ENCODE peak calls at places on chromosomes 7 and 10, in nine cellular contexts. L, B, P, X, S, H, K, V and Z are unnamed samples. For H3K9me3, the result is how much of the 10 kb centered on the place peaks cover.

GRCh38 chr10:10528563-10528910 is 489.1 kb upstream of the CELF2 start:
- DNase-seq in L (no peak), B (no peak), P (no peak), X (no peak), S (no peak), H (no peak), K (no peak), V (no peak), Z (no peak)

GRCh38 chr7:93551063-93551895 is 23.2 kb downstream of the CALCR start:
- DNase-seq in L (peak), B (peak), P (no peak), X (no peak), S (peak), H (no peak), K (no peak), V (no peak), Z (no peak)

GRCh38 chr7:69211739-69212138 is 386.5 kb upstream of the AUTS2 start:
- DNase-seq in L (no peak), B (no peak), P (peak), X (no peak), S (no peak), H (no peak), K (no peak), V (no peak), Z (no peak)

GRCh38 chr10:52409928-52410327 is 95.8 kb downstream of the DKK1 start:
- DNase-seq in L (no peak), B (no peak), P (no peak), X (no peak), S (no peak), H (no peak), K (no peak), V (no peak), Z (no peak)

GRCh38 chr10:68938117-68938516 is 17.9 kb upstream of the DDX21 start:
- DNase-seq in L (no peak), B (no peak), P (no peak), X (no peak), S (no peak), H (no peak), K (no peak), V (no peak), Z (no peak)

GRCh38 chr7:74420006-74420405 is 33.7 kb upstream of the GTF2IRD1 start:
- DNase-seq in L (no peak), B (no peak), P (no peak), X (no peak), S (no peak), H (no peak), K (no peak), V (no peak), Z (no peak)

GRCh38 chr7:130904031-130904757 is 170.2 kb upstream of the KLF14 start:
- DNase-seq in L (peak), B (peak), P (no peak), X (no peak), S (peak), H (no peak), K (no peak), V (no peak), Z (no peak)

GRCh38 chr10:11009471-11010308 is 8.0 kb upstream of the CELF2 start:
- DNase-seq in L (no peak), B (no peak), P (no peak), X (no peak), S (no peak), H (no peak), K (no peak), V (no peak), Z (no peak)

GRCh38 chr10:101466016-101466912 is 112.3 kb downstream of the BTRC start:
- DNase-seq in L (no peak), B (no peak), P (no peak), X (no peak), S (no peak), H (no peak), K (no peak), V (no peak), Z (no peak)

GRCh38 chr10:70588255-70588654 is 14.3 kb downstream of the PRF1 start:
- DNase-seq in L (no peak), B (no peak), P (peak), X (no peak), S (no peak), H (peak), K (no peak), V (no peak), Z (no peak)

GRCh38 chr10:69356187-69356586 is 60.5 kb downstream of the TACR2 start:
- DNase-seq in L (no peak), B (no peak), P (no peak), X (no peak), S (no peak), H (no peak), K (no peak), V (no peak), Z (no peak)

GRCh38 chr10:121862624-121863023 is 65.2 kb downstream of the ATE1 start:
- DNase-seq in L (no peak), B (no peak), P (no peak), X (no peak), S (no peak), H (no peak), K (no peak), V (no peak), Z (no peak)

GRCh38 chr10:87775766-87776165 is 42.3 kb downstream of the ATAD1 start:
- DNase-seq in L (no peak), B (no peak), P (no peak), X (no peak), S (no peak), H (no peak), K (no peak), V (no peak), Z (no peak)

GRCh38 chr10:89207801-89208551 is 859 bp upstream of the CH25H start:
- DNase-seq in L (peak), B (no peak), P (peak), X (peak), S (peak), H (peak), K (peak), V (peak), Z (peak)

GRCh38 chr7:152674860-152675760 is 831 bp downstream of the XRCC2 start:
- DNase-seq in L (peak), B (peak), P (no peak), X (no peak), S (no peak), H (no peak), K (no peak), V (no peak), Z (no peak)

GRCh38 chr10:106271237-106271636 is 893.3 kb downstream of the SORCS1 start:
- DNase-seq in L (no peak), B (no peak), P (no peak), X (no peak), S (no peak), H (no peak), K (no peak), V (no peak), Z (no peak)

GRCh38 chr10:11073410-11073809 is 55.7 kb downstream of the CELF2 start:
- DNase-seq in L (no peak), B (no peak), P (no peak), X (no peak), S (no peak), H (no peak), K (no peak), V (no peak), Z (no peak)

GRCh38 chr10:34522542-34522941 is 292.6 kb downstream of the PARD3 start:
- DNase-seq in L (no peak), B (no peak), P (no peak), X (no peak), S (peak), H (no peak), K (no peak), V (no peak), Z (no peak)

DNA sequence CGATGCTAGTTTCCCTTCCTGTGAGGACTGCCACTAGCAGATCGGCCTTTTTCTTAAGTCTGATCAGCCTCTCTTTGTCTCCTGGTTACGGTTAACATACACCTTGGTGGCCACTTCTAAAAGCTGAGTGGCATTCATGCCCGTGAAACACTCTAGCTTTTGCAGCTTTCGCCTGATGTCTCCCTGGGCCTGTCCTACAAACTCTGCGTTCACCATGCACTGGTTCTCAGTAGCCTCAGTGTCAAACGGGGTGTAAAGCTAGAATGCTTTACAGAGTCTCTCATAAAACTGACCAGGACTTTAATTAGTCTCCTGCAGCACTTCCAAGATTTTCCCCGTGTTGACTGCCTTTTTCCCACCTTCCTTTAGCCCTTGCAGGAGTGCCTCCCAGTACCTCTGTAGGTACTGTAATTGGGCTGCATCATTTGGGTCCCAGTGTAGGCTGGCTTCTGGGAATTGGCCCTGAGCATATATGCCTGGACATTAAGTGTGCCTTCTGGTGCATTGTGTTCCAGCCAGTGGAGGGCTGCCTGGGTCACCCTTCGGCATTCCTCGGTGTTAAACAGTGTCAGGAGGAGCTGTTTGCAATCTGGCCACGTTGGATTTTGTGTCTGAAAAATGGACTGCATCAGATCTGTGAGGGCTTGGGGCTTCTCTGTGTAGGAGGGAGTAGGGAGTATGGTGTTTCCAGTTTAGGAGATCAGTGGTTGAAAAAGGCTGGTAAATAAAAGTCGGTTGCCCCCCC is 6.5 kb upstream of the ZNF117 start:
- DNase-seq in L (no peak), B (no peak), P (no peak), X (no peak), S (no peak), H (no peak), K (no peak), V (no peak), Z (no peak)
- H3K9me3 ChIP-seq in L (half or more), B (under half), P (under half), X (under half), S (under half), H (under half), K (half or more), V (under half), Z (under half)

DNA sequence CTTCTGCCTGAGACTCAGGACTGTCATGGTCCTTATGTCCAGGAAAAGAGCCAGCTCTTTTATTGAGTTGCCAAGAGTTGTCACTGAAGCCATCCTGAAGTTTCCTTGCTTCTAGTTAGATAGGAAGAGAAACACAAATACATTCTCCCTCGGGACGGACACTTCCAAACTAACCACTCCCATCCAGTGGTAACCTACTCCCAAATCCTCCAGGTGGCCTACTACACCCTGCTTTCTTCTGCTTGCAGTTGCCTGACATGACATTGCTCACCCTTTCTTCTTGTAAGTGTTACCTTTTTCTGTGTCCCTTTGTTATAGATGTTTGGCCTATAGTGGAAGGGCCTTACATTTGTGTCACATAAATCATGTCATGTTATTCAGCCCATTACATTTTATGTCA is 346.8 kb downstream of the NRG3 start:
- DNase-seq in L (peak), B (no peak), P (no peak), X (no peak), S (no peak), H (no peak), K (no peak), V (no peak), Z (no peak)
- H3K9me3 ChIP-seq in L (under half), B (under half), P (under half), X (under half), S (under half), H (under half), K (under half), V (under half), Z (under half)

GRCh38 chr7:64087501-64087900 is 42.3 kb downstream of the ZNF727 start:
- DNase-seq in L (no peak), B (no peak), P (no peak), X (no peak), S (no peak), H (no peak), K (no peak), V (no peak), Z (no peak)
- H3K9me3 ChIP-seq in L (under half), B (under half), P (half or more), X (half or more), S (under half), H (under half), K (under half), V (under half), Z (half or more)

GRCh38 chr7:63105978-63106377 is 892.7 kb upstream of the ZNF722 start:
- DNase-seq in L (no peak), B (no peak), P (no peak), X (no peak), S (no peak), H (no peak), K (no peak), V (no peak), Z (no peak)
- H3K9me3 ChIP-seq in L (under half), B (under half), P (half or more), X (under half), S (under half), H (under half), K (half or more), V (under half), Z (under half)

GRCh38 chr10:1648648-1649047 is 88.7 kb downstream of the ADARB2 start:
- DNase-seq in L (no peak), B (no peak), P (no peak), X (no peak), S (no peak), H (no peak), K (no peak), V (no peak), Z (no peak)

GRCh38 chr10:1653321-1653720 is 84.0 kb downstream of the ADARB2 start:
- DNase-seq in L (no peak), B (no peak), P (no peak), X (no peak), S (no peak), H (no peak), K (no peak), V (no peak), Z (no peak)

GRCh38 chr10:1652151-1652550 is 85.2 kb downstream of the ADARB2 start:
- DNase-seq in L (no peak), B (no peak), P (no peak), X (no peak), S (no peak), H (no peak), K (no peak), V (no peak), Z (no peak)

GRCh38 chr10:1650542-1651279 is 86.6 kb downstream of the ADARB2 start:
- DNase-seq in L (no peak), B (no peak), P (no peak), X (no peak), S (no peak), H (no peak), K (no peak), V (no peak), Z (no peak)

DNA sequence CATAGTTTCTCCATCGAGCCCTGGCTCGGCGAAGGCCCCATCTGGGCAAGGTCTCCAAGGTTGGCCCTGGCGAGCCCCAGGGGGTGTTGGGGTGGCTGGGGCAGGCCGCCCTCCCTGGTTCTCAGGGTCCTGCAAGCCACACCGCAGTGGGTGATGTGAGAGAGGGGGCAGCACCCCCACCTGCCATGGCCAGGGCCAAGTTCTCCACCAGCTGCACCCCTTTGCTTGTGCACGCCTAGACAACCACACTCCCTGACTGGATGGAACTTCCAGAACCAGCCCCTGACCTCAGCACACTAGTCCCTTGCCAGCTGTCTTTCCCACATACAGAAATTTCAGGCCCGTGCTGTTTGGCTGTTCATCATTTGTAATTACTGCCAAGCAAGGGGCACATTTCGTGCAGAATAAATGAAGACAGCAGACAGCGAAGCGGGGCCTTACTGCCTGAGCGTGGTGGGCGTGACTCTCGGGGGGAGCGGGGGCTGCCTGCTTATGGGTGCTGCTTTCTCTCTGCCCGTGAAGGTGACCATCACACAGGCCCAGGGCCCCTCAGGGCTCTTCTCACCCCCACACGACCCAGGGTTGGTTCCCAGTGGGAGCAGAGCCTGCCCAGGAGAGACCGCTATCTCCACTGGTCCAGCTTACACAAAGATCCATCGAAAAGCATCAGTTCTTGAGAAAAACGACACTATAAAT is 85.9 kb downstream of the ADARB2 start:
- DNase-seq in L (no peak), B (no peak), P (no peak), X (no peak), S (no peak), H (no peak), K (no peak), V (no peak), Z (no peak)
- H3K9me3 ChIP-seq in L (under half), B (under half), P (under half), X (under half), S (under half), H (under half), K (under half), V (under half), Z (under half)

GRCh38 chr7:166370-167060 is 25.9 kb upstream of the FAM20C start:
- DNase-seq in L (no peak), B (no peak), P (no peak), X (peak), S (no peak), H (no peak), K (peak), V (peak), Z (no peak)
- H3K9me3 ChIP-seq in L (under half), B (under half), P (under half), X (under half), S (under half), H (under half), K (under half), V (under half), Z (under half)

GRCh38 chr7:64223366-64223765 is 4.9 kb upstream of the ZNF679 start:
- DNase-seq in L (no peak), B (no peak), P (no peak), X (no peak), S (no peak), H (no peak), K (no peak), V (no peak), Z (no peak)
- H3K9me3 ChIP-seq in L (under half), B (under half), P (half or more), X (half or more), S (under half), H (under half), K (half or more), V (under half), Z (under half)

DNA sequence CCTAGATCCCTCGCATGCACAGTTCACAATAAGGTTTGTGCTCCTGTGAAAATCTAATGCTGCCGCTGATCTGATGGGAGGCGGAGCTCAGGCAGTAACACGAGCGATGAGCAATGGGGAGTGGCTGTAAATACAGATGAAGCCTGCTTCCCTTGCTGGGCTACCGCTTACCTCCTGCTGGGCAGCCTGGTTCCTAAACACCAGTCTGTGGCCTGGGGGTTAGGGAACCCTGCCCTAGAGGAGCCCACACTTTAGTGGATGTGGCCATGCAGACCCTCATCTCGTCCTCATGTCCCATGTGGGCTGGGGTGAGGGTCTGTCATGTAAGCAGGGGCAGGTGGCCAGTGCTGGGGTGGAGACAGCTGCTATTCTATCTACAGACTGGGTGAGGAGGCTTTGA is 417.7 kb downstream of the GLRX3 start:
- DNase-seq in L (no peak), B (no peak), P (no peak), X (no peak), S (no peak), H (no peak), K (no peak), V (no peak), Z (no peak)
- H3K9me3 ChIP-seq in L (under half), B (under half), P (under half), X (under half), S (under half), H (under half), K (under half), V (under half), Z (under half)

GRCh38 chr7:158473946-158474345 is 113.7 kb downstream of the PTPRN2 start:
- DNase-seq in L (no peak), B (no peak), P (no peak), X (no peak), S (no peak), H (no peak), K (no peak), V (no peak), Z (no peak)
- H3K9me3 ChIP-seq in L (under half), B (under half), P (under half), X (under half), S (under half), H (under half), K (under half), V (under half), Z (under half)